ENCODE peak calls at places on chromosome 19, in ten cellular contexts. X is Panc1, N is AG09319, K is colonic mucosa, Z is tibial artery, W is cardiac fibroblast, R is NB4, O is upper lobe of right lung, D is body of pancreas, Q is mesothelial cell of epicardium. C is an unnamed sample.

GRCh38 chr19:55690109-55690768 is 15.2 kb downstream of the EPN1 start:
- DNase-seq in Q (no peak), X (no peak), O (peak), Z (no peak), N (no peak), W (no peak), R (no peak), K (no peak), D (no peak), C (no peak)

GRCh38 chr19:595326-596262 is 5.9 kb downstream of the HCN2 start:
- DNase-seq in N (no peak), Q (no peak), D (no peak), W (no peak), K (no peak), O (no peak), X (no peak), R (no peak), Z (no peak), C (no peak)

GRCh38 chr19:40604647-40605200 is 3.6 kb downstream of the LTBP4 start:
- DNase-seq in D (peak), X (no peak), Z (peak), O (no peak), Q (no peak), W (no peak), K (peak), R (no peak), N (no peak), C (no peak)

GRCh38 chr19:47839913-47840312 is 18.2 kb downstream of the CRX start:
- DNase-seq in O (no peak), W (no peak), X (no peak), K (no peak), Z (no peak), D (no peak), N (no peak), Q (no peak), R (no peak), C (no peak)

GRCh38 chr19:54937926-54938325 is 9.4 kb downstream of the NLRP7 start:
- DNase-seq in X (no peak), R (no peak), Q (no peak), D (no peak), K (no peak), O (no peak), N (no peak), Z (no peak), W (no peak), C (no peak)

GRCh38 chr19:33427801-33428626 is 54.5 kb downstream of the CEBPG start:
- DNase-seq in Z (no peak), W (no peak), D (peak), Q (no peak), O (peak), X (no peak), N (no peak), R (no peak), K (no peak), C (no peak)

GRCh38 chr19:23283925-23284324 is 33.7 kb upstream of the ZNF724 start:
- DNase-seq in K (peak), W (peak), Q (no peak), D (peak), Z (peak), N (no peak), R (peak), X (no peak), O (no peak), C (peak)

GRCh38 chr19:39411006-39411831 is 1.2 kb upstream of the PLEKHG2 start:
- DNase-seq in W (no peak), X (no peak), O (no peak), K (peak), D (peak), Q (no peak), Z (peak), N (peak), R (peak), C (peak)

GRCh38 chr19:14113762-14114414 is 3.7 kb downstream of the PRKACA start:
- DNase-seq in O (peak), K (peak), X (no peak), R (peak), W (no peak), Z (no peak), D (no peak), Q (no peak), N (no peak), C (no peak)

GRCh38 chr19:19820774-19821315 is 705 bp downstream of the ZNF506 start:
- DNase-seq in Z (no peak), D (no peak), R (no peak), K (no peak), N (no peak), W (no peak), Q (no peak), X (no peak), O (no peak), C (no peak)

GRCh38 chr19:47447470-47448359 is 24.0 kb downstream of the SLC8A2 start:
- DNase-seq in Q (peak), W (peak), K (peak), D (peak), N (no peak), Z (no peak), O (peak), R (peak), X (no peak), C (no peak)

GRCh38 chr19:53992815-53993214 is 1.4 kb downstream of the CACNG6 start:
- DNase-seq in K (no peak), Q (no peak), D (no peak), Z (no peak), O (no peak), X (no peak), W (no peak), N (no peak), R (no peak), C (no peak)

GRCh38 chr19:40277356-40277755 is 7.8 kb downstream of the AKT2 start:
- DNase-seq in Z (peak), N (no peak), W (no peak), R (no peak), K (no peak), O (no peak), D (no peak), Q (no peak), X (no peak), C (no peak)

GRCh38 chr19:6721773-6722172 is 1.3 kb upstream of the C3 start:
- DNase-seq in W (no peak), O (no peak), Z (no peak), D (no peak), X (no peak), R (peak), N (no peak), Q (no peak), K (no peak), C (no peak)

GRCh38 chr19:18941628-18942354 is 774 bp upstream of the HOMER3 start:
- DNase-seq in Q (no peak), R (no peak), X (no peak), W (no peak), D (no peak), Z (no peak), O (no peak), K (no peak), N (no peak), C (no peak)

GRCh38 chr19:16266586-16266942 is 58.1 kb upstream of the KLF2 start:
- DNase-seq in N (no peak), R (peak), W (no peak), O (no peak), D (no peak), X (no peak), Z (no peak), Q (no peak), K (no peak), C (no peak)

GRCh38 chr19:6239871-6240676 is 39.7 kb downstream of the MLLT1 start:
- DNase-seq in N (no peak), Z (no peak), O (peak), D (no peak), R (no peak), X (no peak), W (no peak), K (no peak), Q (peak), C (no peak)

GRCh38 chr19:33819496-33819874 is 22.8 kb downstream of the KCTD15 start:
- DNase-seq in K (no peak), Q (no peak), O (no peak), Z (no peak), W (no peak), X (no peak), D (no peak), R (no peak), N (no peak), C (no peak)

GRCh38 chr19:32350492-32350891 is 5.1 kb downstream of the ZNF507 start:
- DNase-seq in X (no peak), O (no peak), Q (no peak), Z (no peak), R (peak), K (no peak), D (no peak), N (no peak), W (no peak), C (no peak)

GRCh38 chr19:29188704-29189375 is 24.1 kb downstream of the UQCRFS1 start:
- DNase-seq in W (peak), Z (no peak), K (no peak), D (no peak), O (no peak), R (no peak), Q (no peak), N (no peak), X (no peak), C (no peak)

GRCh38 chr19:29876414-29876813 is 64.6 kb downstream of the CCNE1 start:
- DNase-seq in D (no peak), O (no peak), R (no peak), X (no peak), K (no peak), Z (no peak), N (no peak), W (no peak), Q (no peak), C (no peak)

GRCh38 chr19:55581145-55581827 is 638 bp upstream of the ZNF579 start:
- DNase-seq in Q (no peak), Z (no peak), K (peak), X (no peak), R (peak), N (no peak), W (no peak), D (peak), O (no peak), C (no peak)

GRCh38 chr19:16400911-16401675 is 70.7 kb downstream of the EPS15L1 start:
- DNase-seq in Z (peak), O (no peak), R (no peak), Q (no peak), D (no peak), W (no peak), X (no peak), N (no peak), K (no peak), C (no peak)

GRCh38 chr19:44718441-44719261 is 19.7 kb downstream of the CEACAM16 start:
- DNase-seq in X (no peak), N (no peak), W (peak), R (no peak), K (peak), Q (no peak), O (peak), Z (peak), D (peak), C (no peak)

GRCh38 chr19:19540707-19541515 is 2.8 kb downstream of the CILP2 start:
- DNase-seq in K (peak), N (no peak), Z (no peak), W (peak), R (peak), Q (no peak), X (no peak), D (peak), O (peak), C (peak)

GRCh38 chr19:34236035-34236793 is 18.1 kb upstream of the GARRE1 start:
- DNase-seq in Q (no peak), O (no peak), K (peak), N (peak), R (no peak), D (no peak), X (no peak), Z (no peak), W (no peak), C (no peak)

GRCh38 chr19:46759817-46760333 is 13.6 kb upstream of the STRN4 start:
- DNase-seq in N (peak), D (peak), W (peak), R (no peak), Z (no peak), Q (no peak), K (no peak), O (no peak), X (no peak), C (no peak)

GRCh38 chr19:788821-789472 is 8.3 kb upstream of the PTBP1 start:
- DNase-seq in X (no peak), O (no peak), N (no peak), K (no peak), Z (no peak), W (no peak), D (no peak), R (no peak), Q (no peak), C (no peak)

GRCh38 chr19:40578442-40578908 is 1.8 kb downstream of the SHKBP1 start:
- DNase-seq in Z (no peak), X (no peak), W (peak), O (no peak), Q (no peak), R (peak), K (no peak), N (no peak), D (no peak), C (no peak)

GRCh38 chr19:13029893-13030292 is 34.6 kb downstream of the NFIX start:
- DNase-seq in X (no peak), Q (no peak), R (peak), W (no peak), K (no peak), D (no peak), N (no peak), Z (peak), O (no peak), C (no peak)

GRCh38 chr19:33429891-33430673 is 56.6 kb downstream of the CEBPG start:
- DNase-seq in R (no peak), W (no peak), X (no peak), Q (peak), O (peak), Z (no peak), N (no peak), D (no peak), K (no peak), C (no peak)

GRCh38 chr19:29526730-29527499 is 1.1 kb downstream of the VSTM2B start:
- DNase-seq in O (peak), Q (no peak), D (no peak), R (peak), N (no peak), W (no peak), K (no peak), X (no peak), Z (no peak), C (no peak)

GRCh38 chr19:29215322-29215845 is 2.4 kb upstream of the UQCRFS1 start:
- DNase-seq in X (no peak), D (no peak), W (no peak), Z (no peak), Q (no peak), O (no peak), N (no peak), R (no peak), K (no peak), C (no peak)

GRCh38 chr19:27770095-27770494 is 1442.9 kb downstream of the UQCRFS1 start:
- DNase-seq in Z (no peak), X (no peak), K (no peak), Q (no peak), N (no peak), R (no peak), W (no peak), D (no peak), O (no peak), C (no peak)

GRCh38 chr19:33407716-33408115 is 34.2 kb downstream of the CEBPG start:
- DNase-seq in K (no peak), Q (no peak), X (no peak), Z (no peak), R (no peak), D (no peak), N (no peak), O (no peak), W (no peak), C (no peak)

GRCh38 chr19:46791944-46792343 is 3.5 kb upstream of the SLC1A5 start:
- DNase-seq in X (no peak), Z (no peak), W (no peak), K (no peak), N (no peak), R (peak), D (no peak), Q (no peak), O (no peak), C (no peak)

GRCh38 chr19:8575467-8575997 is 1.7 kb downstream of the MYO1F start:
- DNase-seq in W (peak), Q (no peak), N (no peak), D (no peak), O (no peak), R (peak), X (no peak), K (peak), Z (no peak), C (no peak)

GRCh38 chr19:41706741-41707501 is 1.5 kb upstream of the CEACAM5 start:
- DNase-seq in O (peak), N (no peak), D (peak), X (peak), Z (peak), W (peak), R (peak), K (peak), Q (no peak), C (peak)

GRCh38 chr19:11323601-11324078 is 15.8 kb downstream of the RAB3D start:
- DNase-seq in W (no peak), O (no peak), D (no peak), Z (no peak), X (no peak), R (no peak), N (no peak), K (no peak), Q (no peak), C (no peak)
- TF ChIP-seq CTCF in W (no peak), O (no peak), D (no peak), Z (no peak), X (no peak), R (no peak), N (no peak), K (no peak), Q (no peak), C (no peak)

GRCh38 chr19:36054119-36054732 is at the start of gene THAP8:
- DNase-seq in D (peak), W (peak), Q (peak), R (peak), X (peak), K (peak), N (peak), O (peak), Z (peak), C (peak)
- TF ChIP-seq CTCF in D (peak), W (peak), Q (peak), R (no peak), X (peak), K (peak), N (peak), O (peak), Z (peak), C (no peak)

GRCh38 chr19:57192993-57193392 is 1.7 kb downstream of the ZNF264 start:
- DNase-seq in R (no peak), N (no peak), O (no peak), X (no peak), Q (no peak), W (no peak), D (no peak), Z (no peak), K (no peak), C (no peak)

GRCh38 chr19:57192064-57192395 is 730 bp downstream of the ZNF264 start:
- DNase-seq in N (no peak), X (no peak), D (no peak), W (peak), R (no peak), O (no peak), K (no peak), Q (no peak), Z (no peak), C (no peak)

GRCh38 chr19:57190301-57190700 is 999 bp upstream of the ZNF264 start:
- DNase-seq in O (no peak), K (no peak), D (no peak), W (no peak), X (no peak), N (no peak), Z (no peak), R (no peak), Q (no peak), C (no peak)

DNA sequence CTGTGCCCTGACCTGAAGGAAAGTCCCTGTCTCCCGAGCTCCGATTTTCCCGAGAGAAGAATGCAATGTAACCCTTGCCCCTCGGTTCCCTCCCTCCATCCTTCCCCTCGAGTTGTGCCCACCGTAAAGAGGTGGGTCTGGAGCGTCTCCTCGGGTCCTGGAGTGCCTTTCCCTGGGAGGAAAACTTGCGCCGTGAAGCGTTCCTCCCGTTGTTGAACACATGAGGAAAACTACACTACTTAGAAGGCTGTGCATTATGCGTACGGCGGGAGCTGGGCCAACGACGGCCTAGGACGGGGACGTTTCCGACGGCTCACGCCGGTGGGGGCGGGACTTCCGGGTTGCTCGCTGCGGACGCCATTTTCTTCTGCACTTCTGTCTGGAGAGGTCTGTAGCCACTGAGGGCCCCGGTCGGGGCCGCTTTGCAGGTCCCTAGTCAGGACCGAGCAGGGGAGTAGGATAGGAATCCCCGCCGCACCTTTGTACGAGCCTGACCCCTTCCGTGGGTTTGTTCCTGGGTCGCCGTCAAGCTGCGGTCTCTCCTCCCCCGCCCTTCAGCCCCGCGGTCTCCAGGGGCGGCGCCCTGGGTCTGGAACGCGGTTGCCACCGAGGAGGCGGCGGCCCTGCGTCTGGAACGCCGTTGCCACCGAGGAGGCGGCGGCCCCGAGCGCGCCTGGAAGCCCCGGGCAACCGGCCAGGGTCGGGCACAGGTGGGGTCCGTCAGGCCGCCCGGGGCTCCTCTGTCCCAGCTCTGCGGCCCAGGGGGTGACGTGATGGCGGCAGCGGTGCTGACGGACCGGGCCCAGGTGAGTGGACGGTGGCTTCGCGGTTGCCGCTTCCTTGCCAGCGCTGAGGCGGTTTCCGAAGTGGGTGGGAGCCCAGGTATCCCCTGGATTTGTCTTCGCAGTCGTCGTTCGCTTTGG is at the start of gene ZNF264:
- DNase-seq in W (peak), X (peak), N (peak), K (peak), Q (peak), D (peak), Z (peak), R (peak), O (peak), C (peak)
- TF ChIP-seq CTCF in W (no peak), X (no peak), N (no peak), K (no peak), Q (no peak), D (no peak), Z (no peak), R (no peak), O (no peak), C (no peak)

DNA sequence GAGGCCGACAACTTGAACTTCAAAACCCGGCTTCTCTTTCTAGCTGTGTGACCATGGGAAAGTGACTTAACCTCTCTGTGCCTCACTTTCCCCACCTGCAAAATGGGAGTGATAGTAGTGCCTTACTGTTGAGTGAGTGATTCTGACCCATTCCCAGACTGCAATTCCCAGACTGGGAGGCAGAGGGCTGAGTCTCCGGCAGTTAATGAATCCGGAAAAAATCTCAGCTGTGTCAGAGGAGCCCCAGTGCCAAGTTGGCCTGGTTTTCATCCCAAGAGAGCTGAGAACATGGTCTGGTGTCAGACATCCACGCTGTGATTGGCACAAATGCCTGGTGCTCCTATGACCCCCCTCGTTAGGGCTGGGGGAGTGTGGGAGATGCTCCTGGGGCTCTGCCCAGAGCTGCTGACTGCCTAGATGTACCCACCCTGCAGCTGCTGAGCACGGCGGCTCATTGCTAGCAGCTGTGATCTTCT is 50.0 kb downstream of the PIN1 start:
- DNase-seq in K (no peak), N (peak), X (no peak), Z (no peak), R (no peak), O (no peak), Q (no peak), W (peak), D (no peak), C (no peak)
- TF ChIP-seq CTCF in K (no peak), N (peak), X (no peak), Z (no peak), R (no peak), O (peak), Q (no peak), W (peak), D (no peak), C (no peak)

GRCh38 chr19:5067666-5068065 is 98.8 kb downstream of the KDM4B start:
- DNase-seq in K (no peak), R (no peak), D (no peak), Z (no peak), W (no peak), N (no peak), O (no peak), Q (no peak), X (no peak), C (no peak)

GRCh38 chr19:5064896-5065295 is 96.0 kb downstream of the KDM4B start:
- DNase-seq in N (no peak), K (no peak), Z (no peak), D (no peak), Q (no peak), X (no peak), R (no peak), W (no peak), O (no peak), C (no peak)

GRCh38 chr19:5065717-5066116 is 96.8 kb downstream of the KDM4B start:
- DNase-seq in X (no peak), R (no peak), Z (no peak), K (no peak), W (no peak), O (no peak), Q (no peak), D (no peak), N (no peak), C (no peak)

GRCh38 chr19:5068251-5069090 is 99.6 kb downstream of the KDM4B start:
- DNase-seq in Q (no peak), N (no peak), R (no peak), O (no peak), Z (no peak), X (no peak), W (no peak), D (no peak), K (no peak), C (no peak)

GRCh38 chr19:5066768-5067167 is 97.9 kb downstream of the KDM4B start:
- DNase-seq in N (no peak), X (no peak), R (no peak), Q (no peak), W (no peak), K (no peak), O (no peak), Z (no peak), D (no peak), C (no peak)
- TF ChIP-seq CTCF in N (no peak), X (no peak), R (no peak), Q (no peak), W (no peak), K (no peak), O (no peak), Z (no peak), D (no peak), C (no peak)